ENCODE peak calls at places on chromosome 12, in five cellular contexts. I, O, E, F and S are unnamed samples.

GRCh38 chr12:110778801-110779577 is 36.3 kb upstream of the PPP1CC start:
- DNase-seq in I (no peak), F (no peak), E (no peak), O (no peak), S (no peak)

GRCh38 chr12:67667276-67668073 is 18.9 kb downstream of the DYRK2 start:
- DNase-seq in E (no peak), O (no peak), I (no peak), F (no peak), S (no peak)

GRCh38 chr12:116492703-116493324 is 66.4 kb upstream of the MAP1LC3B2 start:
- DNase-seq in E (no peak), I (peak), O (peak), F (no peak), S (peak)

GRCh38 chr12:3119745-3120660 is 42.8 kb downstream of the TSPAN9 start:
- DNase-seq in F (peak), E (no peak), O (no peak), I (no peak), S (no peak)

GRCh38 chr12:115830070-115830469 is 447.4 kb downstream of the MED13L start:
- DNase-seq in E (no peak), F (no peak), O (no peak), I (no peak), S (no peak)

GRCh38 chr12:112664569-112664968 is 127.0 kb upstream of the RPH3A start:
- DNase-seq in O (no peak), F (no peak), E (no peak), I (peak), S (peak)

GRCh38 chr12:15157200-15157599 is 64.0 kb downstream of the RERG start:
- DNase-seq in E (no peak), O (no peak), F (no peak), I (no peak), S (no peak)

GRCh38 chr12:120290541-120291312 is 976 bp downstream of the RNU4-2 start:
- DNase-seq in F (no peak), O (no peak), E (peak), I (peak), S (no peak)

GRCh38 chr12:127588224-127588623 is 678.7 kb upstream of the TMEM132C start:
- DNase-seq in F (no peak), E (no peak), O (no peak), I (no peak), S (no peak)

GRCh38 chr12:100926669-100927248 is 132.2 kb downstream of the ANO4 start:
- DNase-seq in F (no peak), E (no peak), I (peak), O (no peak), S (no peak)

GRCh38 chr12:58540480-58541299 is 379.6 kb downstream of the LRIG3 start:
- DNase-seq in O (peak), I (peak), F (peak), E (peak), S (peak)

GRCh38 chr12:104578453-104578852 is 121.7 kb downstream of the CHST11 start:
- DNase-seq in E (no peak), O (peak), I (peak), F (no peak), S (no peak)

GRCh38 chr12:56716933-56717880 is 7.9 kb downstream of the NACA start:
- DNase-seq in E (no peak), I (no peak), O (no peak), F (no peak), S (no peak)

GRCh38 chr12:110199360-110200123 is 75.4 kb downstream of the IFT81 start:
- DNase-seq in E (no peak), I (peak), O (no peak), F (no peak), S (no peak)

GRCh38 chr12:107622005-107622404 is 63.6 kb upstream of the PWP1 start:
- DNase-seq in E (peak), F (no peak), I (peak), O (no peak), S (peak)

GRCh38 chr12:94207467-94208432 is 59.4 kb downstream of the PLXNC1 start:
- DNase-seq in I (no peak), F (no peak), E (no peak), O (no peak), S (peak)

GRCh38 chr12:57630891-57631433 is 2.0 kb downstream of the B4GALNT1 start:
- DNase-seq in F (no peak), E (no peak), I (no peak), O (no peak), S (no peak)

GRCh38 chr12:72256725-72257124 is 15.4 kb upstream of the TRHDE start:
- DNase-seq in O (no peak), E (no peak), F (no peak), I (no peak), S (no peak)

GRCh38 chr12:92973614-92974013 is 44.5 kb upstream of the EEA1 start:
- DNase-seq in O (no peak), E (no peak), F (no peak), I (peak), S (no peak)

GRCh38 chr12:113098428-113099028 is 37.0 kb downstream of the RASAL1 start:
- DNase-seq in F (peak), I (peak), E (peak), O (peak), S (peak)

GRCh38 chr12:118376089-118377004 is at the start of gene SUDS3:
- DNase-seq in O (peak), F (peak), I (peak), E (peak), S (peak)

GRCh38 chr12:57477710-57478681 is 1.7 kb downstream of the ARHGAP9 start:
- DNase-seq in F (no peak), E (no peak), I (no peak), O (no peak), S (no peak)

GRCh38 chr12:124679533-124680371 is 112.3 kb upstream of the NCOR2 start:
- DNase-seq in O (no peak), I (no peak), F (no peak), E (no peak), S (no peak)

GRCh38 chr12:122097641-122098364 is 19.2 kb downstream of the MLXIP start:
- DNase-seq in O (no peak), F (no peak), E (no peak), I (peak), S (no peak)

GRCh38 chr12:94792690-94793089 is 142.3 kb upstream of the TMCC3 start:
- DNase-seq in F (no peak), E (no peak), O (no peak), I (no peak), S (no peak)

GRCh38 chr12:27732281-27732680 is 21.6 kb downstream of the MRPS35 start:
- DNase-seq in F (no peak), I (peak), O (no peak), E (no peak), S (no peak)

GRCh38 chr12:90682398-90682797 is 272.6 kb downstream of the CCER1 start:
- DNase-seq in E (no peak), F (no peak), I (no peak), O (peak), S (no peak)

GRCh38 chr12:126831115-126831514 is 1435.9 kb upstream of the TMEM132C start:
- DNase-seq in O (no peak), E (no peak), F (no peak), I (no peak), S (no peak)

GRCh38 chr12:42172811-42173210 is 28.1 kb upstream of the GXYLT1 start:
- DNase-seq in O (no peak), E (no peak), F (no peak), I (no peak), S (no peak)

GRCh38 chr12:89384050-89384749 is 31.9 kb upstream of the DUSP6 start:
- DNase-seq in F (no peak), I (no peak), E (no peak), O (peak), S (no peak)

GRCh38 chr12:120709976-120710804 is at the start of gene UNC119B:
- DNase-seq in I (peak), O (no peak), F (no peak), E (no peak), S (peak)

GRCh38 chr12:52523825-52524224 is 3.6 kb upstream of the KRT5 start:
- DNase-seq in E (no peak), O (no peak), F (no peak), I (no peak), S (no peak)

GRCh38 chr12:33588725-33589405 is 149.2 kb upstream of the SYT10 start:
- DNase-seq in I (no peak), E (no peak), F (no peak), O (no peak), S (no peak)

GRCh38 chr12:131066207-131066885 is 112.6 kb downstream of the ADGRD1 start:
- DNase-seq in E (no peak), O (no peak), I (no peak), F (no peak), S (no peak)

GRCh38 chr12:79056775-79057174 is 192.2 kb downstream of the SYT1 start:
- DNase-seq in I (no peak), O (no peak), E (no peak), F (no peak), S (no peak)

GRCh38 chr12:26896913-26897312 is 40.9 kb downstream of the INTS13 start:
- DNase-seq in I (no peak), O (no peak), E (no peak), F (no peak), S (no peak)

GRCh38 chr12:54045868-54046529 is 7.6 kb upstream of the HOXC4 start:
- DNase-seq in F (no peak), O (no peak), E (no peak), I (no peak), S (no peak)